ENCODE peak calls at places on chromosomes 6 and 20, in ten cellular contexts. V is NCI-H2081; U is stimulated activated CD4-positive, alpha-beta T cell treated with anti-CD3 and anti-CD28 coated beads, Interleukin-2, amount 100 ng/mL, for 48 hours; W is fibroblast of the aortic adventitia; A is BJ; K is nephron progenitor cell; L is left cardiac atrium; S is EH; I is fibroblast of mammary gland; N is GM13977. J is an unnamed sample.
A peak's percentile ranks its signal among the peaks of the same experiment; 100 is the strongest.

GRCh38 chr6:134640975-134641429 is 308.9 kb downstream of the ALDH8A1 start:
- DNase-seq in L (peak; percentile 74), A (peak; percentile 66), U (peak; percentile 62), W (peak; percentile 96), S (peak; percentile 94), I (peak; percentile 98), N (peak; percentile 66), K (peak; percentile 69), V (peak; percentile 66), J (peak; percentile 75)

GRCh38 chr20:60209048-60209447 is 250.8 kb downstream of the CDH26 start:
- DNase-seq in A (no peak), I (no peak), K (no peak), W (no peak), U (no peak), V (no peak), N (no peak), L (no peak), S (no peak), J (no peak)

GRCh38 chr20:36629719-36630340 is 16.2 kb downstream of the SLA2 start:
- DNase-seq in V (no peak), S (peak; percentile 7), K (no peak), W (no peak), A (no peak), L (no peak), U (peak; percentile 39), I (no peak), N (peak; percentile 56), J (peak; percentile 18)

GRCh38 chr6:115934145-115934544 is 126.5 kb downstream of the FRK start:
- DNase-seq in K (no peak), S (no peak), V (no peak), U (no peak), I (no peak), A (no peak), N (no peak), W (no peak), L (no peak), J (no peak)

GRCh38 chr6:149921361-149921760 is 1.6 kb downstream of the RAET1G start:
- DNase-seq in U (no peak), S (no peak), N (no peak), L (no peak), A (no peak), V (no peak), W (no peak), I (no peak), K (no peak), J (no peak)

GRCh38 chr6:36387440-36388303 is at the start of gene ETV7:
- DNase-seq in S (peak; percentile 42), W (peak; percentile 17), V (peak; percentile 14), L (peak; percentile 29), A (no peak), U (peak; percentile 30), I (no peak), N (peak; percentile 57), K (peak; percentile 39), J (peak; percentile 26)

GRCh38 chr6:125791151-125791819 is 525 bp downstream of the NCOA7 start:
- DNase-seq in U (peak; percentile 24), I (peak; percentile 63), V (peak; percentile 41), N (peak; percentile 63), A (no peak), W (peak; percentile 72), S (peak; percentile 50), K (no peak), L (peak; percentile 44), J (no peak)

GRCh38 chr6:89690944-89691324 is 52.4 kb upstream of the LYRM2 start:
- DNase-seq in S (no peak), A (no peak), L (no peak), I (no peak), W (no peak), V (peak; percentile 5), U (no peak), N (no peak), K (no peak), J (no peak)

GRCh38 chr6:122772724-122773123 is 6.8 kb upstream of the FABP7 start:
- DNase-seq in K (no peak), W (no peak), S (no peak), A (no peak), N (no peak), L (no peak), I (no peak), V (no peak), U (no peak), J (no peak)

J was measured in endothelial cell.